ENCODE peak calls at places on chromosome 21, in four cellular contexts. Z is NCI-H1092 treated with DMSO at 0.1 percent for 48 hours; U is stimulated activated CD4-positive, alpha-beta T cell treated with anti-CD3 and anti-CD28 coated beads, Interleukin-12 subunit alpha, Interleukin-12 subunit beta, amount 100 ng/mL, for 4 hours; D is breast epithelium. O is an unnamed sample.

GRCh38 chr21:40681164-40681859 is 165.6 kb downstream of the DSCAM start:
- DNase-seq in Z (peak; percentile 78), U (no peak), D (no peak), O (no peak)

GRCh38 chr21:41764558-41765392 is 2.1 kb downstream of the RIPK4 start:
- DNase-seq in Z (no peak), U (no peak), D (no peak), O (no peak)

GRCh38 chr21:36627242-36627641 is 71.7 kb upstream of the SIM2 start:
- DNase-seq in Z (no peak), U (no peak), D (no peak), O (no peak)

GRCh38 chr21:46356494-46357334 is 32.8 kb downstream of the PCNT start:
- DNase-seq in Z (no peak), U (no peak), D (no peak), O (no peak)

GRCh38 chr21:44376606-44377005 is 23.2 kb downstream of the TRPM2 start:
- DNase-seq in Z (no peak), U (no peak), D (no peak), O (no peak)

GRCh38 chr21:33550772-33551660 is 8.2 kb downstream of the SON start:
- DNase-seq in Z (no peak), U (no peak), D (no peak), O (no peak)

GRCh38 chr21:36350282-36350910 is 30.4 kb downstream of the MORC3 start:
- DNase-seq in Z (no peak), U (no peak), D (no peak), O (no peak)

GRCh38 chr21:46509760-46510159 is 51.1 kb downstream of the DIP2A start:
- DNase-seq in Z (no peak), U (no peak), D (no peak), O (peak; percentile 38)

GRCh38 chr21:34843562-34843961 is 174.8 kb downstream of the CLIC6 start:
- DNase-seq in Z (no peak), U (no peak), D (no peak), O (no peak)

GRCh38 chr21:41593051-41593783 is 85.3 kb upstream of the TMPRSS2 start:
- DNase-seq in Z (no peak), U (no peak), D (no peak), O (no peak)

GRCh38 chr21:38249256-38249655 is 7.5 kb upstream of the KCNJ15 start:
- DNase-seq in Z (no peak), U (no peak), D (no peak), O (no peak)